ENCODE peak calls at places on chromosomes 13 and 19, in four cellular contexts. W, H, K and J are unnamed samples.

GRCh38 chr19:56398809-56399208 is 5.3 kb upstream of the ZNF583 start:
- DNase-seq in K (no peak), H (no peak), W (no peak), J (no peak)

GRCh38 chr19:34317311-34317927 is 47.6 kb upstream of the GPI start:
- DNase-seq in K (no peak), H (peak), W (no peak), J (no peak)

GRCh38 chr19:42360787-42361544 is 29.1 kb downstream of the CNFN start:
- DNase-seq in H (no peak), K (no peak), W (no peak), J (peak)

GRCh38 chr19:40578442-40578908 is 1.8 kb downstream of the SHKBP1 start:
- DNase-seq in W (peak), H (peak), K (no peak), J (peak)

GRCh38 chr13:50357586-50358118 is 342.4 kb downstream of the KCNRG start:
- DNase-seq in H (no peak), W (no peak), K (no peak), J (no peak)

GRCh38 chr13:37413161-37413560 is 185.4 kb downstream of the POSTN start:
- DNase-seq in H (no peak), K (no peak), W (no peak), J (no peak)

GRCh38 chr13:46668302-46668720 is 115.3 kb downstream of the LRCH1 start:
- DNase-seq in H (no peak), W (no peak), K (no peak), J (no peak)

GRCh38 chr19:1069009-1069779 is 2.2 kb downstream of the ARHGAP45 start:
- DNase-seq in K (no peak), W (no peak), H (no peak), J (no peak)

GRCh38 chr19:55647732-55648656 is at the start of gene CCDC106:
- DNase-seq in H (peak), K (peak), W (peak), J (peak)

GRCh38 chr19:55251296-55252081 is 7.3 kb downstream of the PPP6R1 start:
- DNase-seq in W (no peak), H (peak), K (no peak), J (no peak)

GRCh38 chr19:3298853-3299449 is 67.4 kb upstream of the NFIC start:
- DNase-seq in K (no peak), W (no peak), H (no peak), J (no peak)

GRCh38 chr13:111950697-111951096 is 116.3 kb upstream of the SOX1 start:
- DNase-seq in W (no peak), K (no peak), H (no peak), J (no peak)

GRCh38 chr13:43686557-43686956 is 100.2 kb downstream of the ENOX1 start:
- DNase-seq in W (peak), K (peak), H (no peak), J (no peak)

GRCh38 chr19:23509686-23510450 is 114.6 kb upstream of the ZNF91 start:
- DNase-seq in K (no peak), H (no peak), W (no peak), J (no peak)

GRCh38 chr19:10353793-10354391 is 14.5 kb upstream of the ICAM3 start:
- DNase-seq in W (peak), K (no peak), H (peak), J (peak)

GRCh38 chr13:43009506-43009905 is 13.9 kb upstream of the DNAJC15 start:
- DNase-seq in H (no peak), W (no peak), K (no peak), J (no peak)

GRCh38 chr19:34041922-34042521 is 130.3 kb upstream of the LSM14A start:
- DNase-seq in H (peak), K (peak), W (peak), J (peak)

GRCh38 chr19:42113641-42114348 is 18.5 kb downstream of the POU2F2 start:
- DNase-seq in H (no peak), W (peak), K (peak), J (no peak)

GRCh38 chr13:113427562-113428468 is 25.5 kb downstream of the ADPRHL1 start:
- DNase-seq in H (no peak), W (no peak), K (no peak), J (no peak)

GRCh38 chr13:98285852-98286594 is 109.0 kb upstream of the RNF113B start:
- DNase-seq in K (no peak), W (no peak), H (no peak), J (no peak)

GRCh38 chr13:32124743-32125142 is 93.2 kb downstream of the FRY start:
- DNase-seq in K (no peak), W (no peak), H (no peak), J (no peak)

GRCh38 chr19:15562861-15563260 is 52.2 kb upstream of the CYP4F8 start:
- DNase-seq in W (no peak), H (no peak), K (peak), J (no peak)

GRCh38 chr13:20035130-20035529 is 76.6 kb downstream of the ZMYM2 start:
- DNase-seq in K (no peak), W (peak), H (peak), J (no peak)

GRCh38 chr19:5893907-5894703 is 9.5 kb downstream of the NDUFA11 start:
- DNase-seq in K (no peak), H (peak), W (no peak), J (no peak)
- TF ChIP-seq NR3C1 in K (no peak), H (no peak), W (no peak), J (no peak)

GRCh38 chr13:77896536-77896935 is 22.1 kb downstream of the EDNRB start:
- DNase-seq in W (no peak), K (no peak), H (no peak), J (no peak)

GRCh38 chr13:77898097-77898496 is 20.5 kb downstream of the EDNRB start:
- DNase-seq in K (no peak), W (no peak), H (no peak), J (no peak)

GRCh38 chr13:77893066-77893465 is 25.6 kb downstream of the EDNRB start:
- DNase-seq in W (no peak), K (no peak), H (no peak), J (no peak)

GRCh38 chr13:77894743-77895142 is 23.9 kb downstream of the EDNRB start:
- DNase-seq in K (no peak), H (no peak), W (no peak), J (no peak)

GRCh38 chr13:77896977-77897376 is 21.7 kb downstream of the EDNRB start:
- DNase-seq in W (no peak), H (no peak), K (no peak), J (no peak)
- TF ChIP-seq NR3C1 in W (no peak), H (no peak), K (no peak), J (no peak)

GRCh38 chr13:30551194-30551593 is 66.5 kb upstream of the USPL1 start:
- DNase-seq in W (peak), H (no peak), K (peak), J (no peak)
- TF ChIP-seq NR3C1 in W (no peak), H (no peak), K (no peak), J (no peak)

DNA sequence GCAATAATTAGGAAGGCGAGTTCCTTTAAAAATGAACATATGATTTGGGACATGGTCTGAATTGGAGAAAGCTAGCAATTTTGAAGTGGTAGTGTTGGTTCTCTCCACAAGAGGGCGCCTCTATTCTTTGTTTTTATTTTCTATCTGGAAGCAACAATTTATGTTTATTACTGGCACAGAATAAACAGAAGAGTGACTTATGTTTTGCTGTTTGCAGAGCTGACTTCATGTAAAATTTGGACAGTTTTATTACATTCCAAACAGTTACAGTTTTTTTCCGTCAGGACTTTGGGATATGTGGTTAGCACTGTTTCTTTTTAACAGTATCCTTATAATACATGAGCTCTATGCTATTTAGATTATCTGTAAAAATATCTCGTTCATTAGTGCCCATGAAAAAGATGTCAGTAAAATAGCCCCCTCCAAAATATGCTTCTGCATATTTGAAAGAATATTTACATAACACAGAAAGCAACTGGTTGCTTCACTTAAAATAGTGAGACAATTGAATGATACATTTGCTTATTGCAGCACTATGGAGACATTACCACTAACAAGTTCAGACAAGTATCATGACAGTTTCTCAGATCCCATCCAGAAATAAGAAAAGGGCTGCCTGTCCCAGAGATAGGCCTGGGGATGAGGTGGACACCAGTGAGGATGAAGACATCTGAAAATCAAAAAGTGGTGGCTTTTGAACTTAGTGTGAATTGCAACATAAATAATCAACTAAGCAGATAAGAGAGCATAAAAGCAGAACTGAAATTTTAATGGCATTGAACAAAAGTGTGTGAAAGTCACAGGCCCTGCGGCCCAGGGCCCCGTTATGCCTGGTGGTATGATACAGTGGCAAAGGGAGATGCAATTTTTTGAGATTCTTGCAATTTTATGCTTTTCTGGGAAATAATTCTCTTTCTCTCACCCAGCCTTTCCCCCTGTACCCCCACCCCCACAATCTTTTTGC is 32.3 kb upstream of the FGF9 start:
- DNase-seq in K (no peak), W (peak), H (peak), J (no peak)
- TF ChIP-seq NR3C1 in K (no peak), W (no peak), H (no peak), J (no peak)

GRCh38 chr19:38385804-38386257 is 2.0 kb downstream of the GGN start:
- DNase-seq in H (peak), K (no peak), W (no peak), J (peak)

GRCh38 chr19:38386300-38386967 is 1.4 kb downstream of the GGN start:
- DNase-seq in K (no peak), H (peak), W (no peak), J (peak)

GRCh38 chr19:38388310-38389100 is at the start of gene SPRED3:
- DNase-seq in K (no peak), W (peak), H (peak), J (peak)

GRCh38 chr19:38387550-38388309 is at the start of gene GGN:
- DNase-seq in K (peak), H (peak), W (peak), J (peak)

DNA sequence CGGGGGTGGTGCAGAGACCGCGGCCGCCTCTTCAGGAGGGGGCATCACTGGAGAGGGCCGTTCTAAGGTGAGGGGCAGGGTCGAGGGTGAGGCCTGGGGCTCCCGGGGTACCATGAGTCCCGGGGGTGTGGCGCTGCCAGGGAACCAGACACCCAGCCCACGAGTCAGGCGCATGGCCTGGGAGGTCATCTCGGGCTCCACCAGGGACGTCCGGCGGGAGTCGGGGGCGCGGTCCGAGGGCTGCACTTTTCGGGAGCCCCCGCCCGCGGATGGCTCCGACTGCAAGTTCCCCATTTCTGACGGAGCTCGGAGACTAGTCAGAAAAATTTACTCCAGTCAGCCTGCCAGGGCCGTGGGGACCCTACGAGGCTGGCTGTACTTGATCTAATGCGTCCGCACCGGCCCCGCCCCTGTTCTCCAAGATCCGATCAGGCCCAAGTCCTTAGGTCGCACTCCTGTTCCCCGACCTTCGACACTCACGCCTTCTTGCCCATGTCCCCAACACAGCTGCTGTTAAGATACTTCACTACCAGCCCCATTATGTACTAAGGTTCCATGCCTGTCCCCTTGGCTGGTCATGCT is 775 bp downstream of the GGN start:
- DNase-seq in H (no peak), K (no peak), W (no peak), J (peak)
- TF ChIP-seq NR3C1 in H (no peak), K (no peak), W (no peak), J (no peak)

DNA sequence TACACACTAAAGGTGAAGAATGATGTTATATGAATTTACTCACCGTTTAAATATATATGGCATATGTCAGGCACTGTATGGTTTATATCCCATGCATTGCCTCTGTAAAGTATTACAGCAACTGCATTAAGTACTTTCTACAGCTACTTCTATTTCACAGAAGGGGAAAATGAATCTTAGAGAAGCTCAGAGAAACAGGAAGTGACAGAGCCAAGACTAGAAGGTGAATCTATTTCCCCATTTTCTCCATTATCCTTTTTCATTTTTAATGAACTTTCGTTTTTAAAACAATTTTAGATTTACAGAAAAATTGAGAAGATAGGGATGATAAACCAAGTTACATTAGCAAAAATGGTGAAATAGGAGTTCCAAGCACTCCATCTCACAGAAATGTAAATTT is 863.3 kb downstream of the UQCRFS1 start:
- DNase-seq in W (no peak), K (no peak), H (no peak), J (no peak)
- TF ChIP-seq NR3C1 in W (no peak), K (no peak), H (no peak), J (no peak)

GRCh38 chr19:32415246-32415645 is 9.7 kb downstream of the DPY19L3 start:
- DNase-seq in H (no peak), W (no peak), K (no peak), J (no peak)
- TF ChIP-seq NR3C1 in H (no peak), W (no peak), K (no peak), J (no peak)

GRCh38 chr19:4374451-4375163 is 25.7 kb downstream of the SH3GL1 start:
- DNase-seq in H (peak), K (peak), W (peak), J (no peak)
- TF ChIP-seq NR3C1 in H (peak), K (no peak), W (no peak), J (no peak)